ENCODE peak calls at places on chromosomes 2 and 18, in ten cellular contexts. One of them, this sample, is unnamed.

GRCh38 chr2:169260246-169260645 is 102.1 kb downstream of the LRP2 start:
- DNase-seq in BE2C: no peak
- DNase-seq in NCI-H187: no peak
- DNase-seq in HEK293T: peak
- DNase-seq in left lung: no peak
- DNase-seq in Jurkat, Clone E6-1: no peak
- DNase-seq in GM23248: no peak
- DNase-seq in GM20000: no peak
- DNase-seq in central memory CD4-positive, alpha-beta T cell: no peak
- DNase-seq in caudate nucleus: no peak
- DNase-seq in this sample: no peak

GRCh38 chr2:204072443-204073324 is 136.1 kb downstream of the ICOS start:
- DNase-seq in Jurkat, Clone E6-1: peak
- DNase-seq in NCI-H187: no peak
- DNase-seq in left lung: no peak
- DNase-seq in HEK293T: peak
- DNase-seq in caudate nucleus: no peak
- DNase-seq in GM23248: peak
- DNase-seq in BE2C: peak
- DNase-seq in GM20000: peak
- DNase-seq in central memory CD4-positive, alpha-beta T cell: peak
- DNase-seq in this sample: peak

GRCh38 chr2:31539505-31539904 is 41.2 kb downstream of the SRD5A2 start:
- DNase-seq in BE2C: no peak
- DNase-seq in NCI-H187: no peak
- DNase-seq in central memory CD4-positive, alpha-beta T cell: no peak
- DNase-seq in GM20000: no peak
- DNase-seq in HEK293T: no peak
- DNase-seq in caudate nucleus: no peak
- DNase-seq in GM23248: no peak
- DNase-seq in left lung: no peak
- DNase-seq in Jurkat, Clone E6-1: no peak
- DNase-seq in this sample: no peak

GRCh38 chr2:33146112-33146511 is 199.4 kb downstream of the LTBP1 start:
- DNase-seq in BE2C: no peak
- DNase-seq in HEK293T: no peak
- DNase-seq in left lung: no peak
- DNase-seq in GM23248: peak
- DNase-seq in central memory CD4-positive, alpha-beta T cell: no peak
- DNase-seq in Jurkat, Clone E6-1: no peak
- DNase-seq in GM20000: no peak
- DNase-seq in NCI-H187: no peak
- DNase-seq in caudate nucleus: no peak
- DNase-seq in this sample: no peak

GRCh38 chr18:78902795-78903435 is 76.7 kb upstream of the SALL3 start:
- DNase-seq in HEK293T: no peak
- DNase-seq in GM23248: no peak
- DNase-seq in NCI-H187: no peak
- DNase-seq in left lung: peak
- DNase-seq in central memory CD4-positive, alpha-beta T cell: no peak
- DNase-seq in GM20000: no peak
- DNase-seq in caudate nucleus: no peak
- DNase-seq in BE2C: no peak
- DNase-seq in Jurkat, Clone E6-1: no peak
- DNase-seq in this sample: no peak

GRCh38 chr2:40208478-40208877 is 243.4 kb downstream of the SLC8A1 start:
- DNase-seq in caudate nucleus: no peak
- DNase-seq in central memory CD4-positive, alpha-beta T cell: no peak
- DNase-seq in NCI-H187: peak
- DNase-seq in HEK293T: no peak
- DNase-seq in BE2C: no peak
- DNase-seq in GM20000: no peak
- DNase-seq in left lung: no peak
- DNase-seq in Jurkat, Clone E6-1: no peak
- DNase-seq in GM23248: no peak
- DNase-seq in this sample: no peak

GRCh38 chr18:34595673-34596072 is 114.4 kb upstream of the DTNA start:
- DNase-seq in Jurkat, Clone E6-1: no peak
- DNase-seq in GM23248: peak
- DNase-seq in NCI-H187: no peak
- DNase-seq in BE2C: no peak
- DNase-seq in left lung: no peak
- DNase-seq in HEK293T: no peak
- DNase-seq in central memory CD4-positive, alpha-beta T cell: no peak
- DNase-seq in caudate nucleus: no peak
- DNase-seq in GM20000: no peak
- DNase-seq in this sample: peak

GRCh38 chr2:127094509-127095366 is 12.2 kb downstream of the BIN1 start:
- DNase-seq in GM23248: peak
- DNase-seq in caudate nucleus: no peak
- DNase-seq in Jurkat, Clone E6-1: no peak
- DNase-seq in NCI-H187: no peak
- DNase-seq in central memory CD4-positive, alpha-beta T cell: no peak
- DNase-seq in GM20000: no peak
- DNase-seq in left lung: peak
- DNase-seq in HEK293T: peak
- DNase-seq in BE2C: peak
- DNase-seq in this sample: no peak

GRCh38 chr2:128365217-128365905 is 46.7 kb upstream of the HS6ST1 start:
- DNase-seq in BE2C: no peak
- DNase-seq in left lung: no peak
- DNase-seq in GM23248: peak
- DNase-seq in NCI-H187: no peak
- DNase-seq in central memory CD4-positive, alpha-beta T cell: no peak
- DNase-seq in caudate nucleus: no peak
- DNase-seq in GM20000: no peak
- DNase-seq in Jurkat, Clone E6-1: no peak
- DNase-seq in HEK293T: no peak
- DNase-seq in this sample: no peak

GRCh38 chr18:5772706-5773105 is 122.6 kb downstream of the TMEM200C start:
- DNase-seq in HEK293T: no peak
- DNase-seq in caudate nucleus: no peak
- DNase-seq in BE2C: no peak
- DNase-seq in central memory CD4-positive, alpha-beta T cell: no peak
- DNase-seq in GM20000: no peak
- DNase-seq in GM23248: no peak
- DNase-seq in Jurkat, Clone E6-1: no peak
- DNase-seq in left lung: no peak
- DNase-seq in NCI-H187: no peak
- DNase-seq in this sample: no peak

GRCh38 chr2:239660390-239661228 is 259.8 kb upstream of the HDAC4 start:
- DNase-seq in BE2C: no peak
- DNase-seq in HEK293T: no peak
- DNase-seq in NCI-H187: no peak
- DNase-seq in left lung: no peak
- DNase-seq in caudate nucleus: no peak
- DNase-seq in central memory CD4-positive, alpha-beta T cell: no peak
- DNase-seq in Jurkat, Clone E6-1: no peak
- DNase-seq in GM20000: no peak
- DNase-seq in GM23248: peak
- DNase-seq in this sample: no peak

GRCh38 chr2:39603436-39603835 is 62.3 kb upstream of the TMEM178A start:
- DNase-seq in central memory CD4-positive, alpha-beta T cell: no peak
- DNase-seq in Jurkat, Clone E6-1: no peak
- DNase-seq in GM23248: peak
- DNase-seq in GM20000: no peak
- DNase-seq in left lung: no peak
- DNase-seq in HEK293T: no peak
- DNase-seq in NCI-H187: no peak
- DNase-seq in caudate nucleus: no peak
- DNase-seq in BE2C: no peak
- DNase-seq in this sample: no peak

GRCh38 chr2:10014418-10015190 is 28.7 kb upstream of the KLF11 start:
- DNase-seq in caudate nucleus: no peak
- DNase-seq in NCI-H187: no peak
- DNase-seq in GM23248: no peak
- DNase-seq in GM20000: no peak
- DNase-seq in left lung: no peak
- DNase-seq in central memory CD4-positive, alpha-beta T cell: no peak
- DNase-seq in Jurkat, Clone E6-1: no peak
- DNase-seq in HEK293T: no peak
- DNase-seq in BE2C: no peak
- DNase-seq in this sample: no peak

GRCh38 chr18:48825101-48825745 is 125.5 kb downstream of the SMAD7 start:
- DNase-seq in left lung: no peak
- DNase-seq in NCI-H187: no peak
- DNase-seq in BE2C: no peak
- DNase-seq in caudate nucleus: no peak
- DNase-seq in HEK293T: no peak
- DNase-seq in central memory CD4-positive, alpha-beta T cell: no peak
- DNase-seq in Jurkat, Clone E6-1: no peak
- DNase-seq in GM23248: peak
- DNase-seq in GM20000: no peak
- DNase-seq in this sample: no peak

GRCh38 chr2:47645246-47645645 is 137.7 kb upstream of the MSH6 start:
- DNase-seq in NCI-H187: peak
- DNase-seq in HEK293T: no peak
- DNase-seq in BE2C: no peak
- DNase-seq in GM20000: no peak
- DNase-seq in central memory CD4-positive, alpha-beta T cell: no peak
- DNase-seq in left lung: no peak
- DNase-seq in caudate nucleus: no peak
- DNase-seq in Jurkat, Clone E6-1: no peak
- DNase-seq in GM23248: no peak
- DNase-seq in this sample: no peak

GRCh38 chr2:107556038-107556627 is 270.6 kb upstream of the RGPD4 start:
- DNase-seq in HEK293T: no peak
- DNase-seq in GM20000: no peak
- DNase-seq in left lung: no peak
- DNase-seq in GM23248: no peak
- DNase-seq in NCI-H187: no peak
- DNase-seq in Jurkat, Clone E6-1: no peak
- DNase-seq in central memory CD4-positive, alpha-beta T cell: no peak
- DNase-seq in caudate nucleus: no peak
- DNase-seq in BE2C: peak
- DNase-seq in this sample: no peak

GRCh38 chr18:11393486-11393885 is 215.9 kb upstream of the SLC35G4 start:
- DNase-seq in Jurkat, Clone E6-1: no peak
- DNase-seq in HEK293T: no peak
- DNase-seq in left lung: no peak
- DNase-seq in NCI-H187: no peak
- DNase-seq in central memory CD4-positive, alpha-beta T cell: no peak
- DNase-seq in GM23248: no peak
- DNase-seq in caudate nucleus: no peak
- DNase-seq in BE2C: no peak
- DNase-seq in GM20000: no peak
- DNase-seq in this sample: no peak

GRCh38 chr2:2101924-2102323 is 229.2 kb downstream of the MYT1L start:
- DNase-seq in caudate nucleus: no peak
- DNase-seq in GM20000: no peak
- DNase-seq in BE2C: no peak
- DNase-seq in central memory CD4-positive, alpha-beta T cell: no peak
- DNase-seq in GM23248: peak
- DNase-seq in left lung: no peak
- DNase-seq in HEK293T: no peak
- DNase-seq in Jurkat, Clone E6-1: peak
- DNase-seq in NCI-H187: no peak
- DNase-seq in this sample: no peak

GRCh38 chr2:128160616-128161275 is 69.7 kb downstream of the UGGT1 start:
- DNase-seq in caudate nucleus: no peak
- DNase-seq in central memory CD4-positive, alpha-beta T cell: no peak
- DNase-seq in GM20000: no peak
- DNase-seq in left lung: no peak
- DNase-seq in Jurkat, Clone E6-1: no peak
- DNase-seq in HEK293T: no peak
- DNase-seq in NCI-H187: no peak
- DNase-seq in BE2C: no peak
- DNase-seq in GM23248: no peak
- DNase-seq in this sample: no peak

GRCh38 chr2:164606557-164606956 is 14.7 kb downstream of the GRB14 start:
- DNase-seq in NCI-H187: no peak
- DNase-seq in GM23248: peak
- DNase-seq in Jurkat, Clone E6-1: no peak
- DNase-seq in caudate nucleus: no peak
- DNase-seq in HEK293T: no peak
- DNase-seq in BE2C: no peak
- DNase-seq in GM20000: no peak
- DNase-seq in central memory CD4-positive, alpha-beta T cell: no peak
- DNase-seq in left lung: no peak
- DNase-seq in this sample: no peak

GRCh38 chr2:170369894-170370293 is 191.9 kb downstream of the MYO3B start:
- DNase-seq in caudate nucleus: no peak
- DNase-seq in HEK293T: peak
- DNase-seq in BE2C: no peak
- DNase-seq in GM23248: peak
- DNase-seq in GM20000: no peak
- DNase-seq in NCI-H187: no peak
- DNase-seq in Jurkat, Clone E6-1: peak
- DNase-seq in left lung: no peak
- DNase-seq in central memory CD4-positive, alpha-beta T cell: no peak
- DNase-seq in this sample: peak

GRCh38 chr2:17107131-17107530 is 411.1 kb downstream of the RAD51AP2 start:
- DNase-seq in BE2C: no peak
- DNase-seq in left lung: no peak
- DNase-seq in HEK293T: no peak
- DNase-seq in Jurkat, Clone E6-1: no peak
- DNase-seq in NCI-H187: no peak
- DNase-seq in central memory CD4-positive, alpha-beta T cell: no peak
- DNase-seq in GM20000: no peak
- DNase-seq in GM23248: no peak
- DNase-seq in caudate nucleus: no peak
- DNase-seq in this sample: no peak

GRCh38 chr2:138516030-138516704 is 14.6 kb downstream of the SPOPL start:
- DNase-seq in caudate nucleus: no peak
- DNase-seq in HEK293T: no peak
- DNase-seq in left lung: no peak
- DNase-seq in GM20000: no peak
- DNase-seq in GM23248: peak
- DNase-seq in NCI-H187: no peak
- DNase-seq in central memory CD4-positive, alpha-beta T cell: peak
- DNase-seq in BE2C: no peak
- DNase-seq in Jurkat, Clone E6-1: peak
- DNase-seq in this sample: no peak

GRCh38 chr2:102337012-102337411 is 18.6 kb upstream of the IL18R1 start:
- DNase-seq in left lung: no peak
- DNase-seq in GM20000: no peak
- DNase-seq in BE2C: no peak
- DNase-seq in GM23248: peak
- DNase-seq in Jurkat, Clone E6-1: no peak
- DNase-seq in caudate nucleus: no peak
- DNase-seq in central memory CD4-positive, alpha-beta T cell: no peak
- DNase-seq in NCI-H187: no peak
- DNase-seq in HEK293T: no peak
- DNase-seq in this sample: no peak

GRCh38 chr2:185475868-185476267 is 262.7 kb upstream of the FSIP2 start:
- DNase-seq in GM20000: no peak
- DNase-seq in NCI-H187: no peak
- DNase-seq in left lung: no peak
- DNase-seq in caudate nucleus: no peak
- DNase-seq in GM23248: no peak
- DNase-seq in Jurkat, Clone E6-1: no peak
- DNase-seq in BE2C: no peak
- DNase-seq in HEK293T: no peak
- DNase-seq in central memory CD4-positive, alpha-beta T cell: no peak
- DNase-seq in this sample: no peak

GRCh38 chr2:1613731-1614354 is 130.5 kb downstream of the PXDN start:
- DNase-seq in GM20000: no peak
- DNase-seq in BE2C: no peak
- DNase-seq in GM23248: peak
- DNase-seq in NCI-H187: no peak
- DNase-seq in central memory CD4-positive, alpha-beta T cell: no peak
- DNase-seq in Jurkat, Clone E6-1: no peak
- DNase-seq in HEK293T: no peak
- DNase-seq in left lung: no peak
- DNase-seq in caudate nucleus: no peak
- DNase-seq in this sample: no peak

GRCh38 chr18:12305930-12306629 is 2.0 kb upstream of the TUBB6 start:
- DNase-seq in caudate nucleus: no peak
- DNase-seq in left lung: no peak
- DNase-seq in GM23248: no peak
- DNase-seq in BE2C: no peak
- DNase-seq in GM20000: no peak
- DNase-seq in NCI-H187: no peak
- DNase-seq in Jurkat, Clone E6-1: no peak
- DNase-seq in central memory CD4-positive, alpha-beta T cell: no peak
- DNase-seq in HEK293T: no peak
- DNase-seq in this sample: no peak

GRCh38 chr2:118689456-118689855 is 158.0 kb downstream of the EN1 start:
- DNase-seq in BE2C: no peak
- DNase-seq in left lung: no peak
- DNase-seq in Jurkat, Clone E6-1: peak
- DNase-seq in GM20000: no peak
- DNase-seq in central memory CD4-positive, alpha-beta T cell: no peak
- DNase-seq in caudate nucleus: no peak
- DNase-seq in NCI-H187: no peak
- DNase-seq in GM23248: no peak
- DNase-seq in HEK293T: no peak
- DNase-seq in this sample: no peak